ENCODE peak calls at places on chromosome 18, in six cellular contexts. J is stomach, T is IMR-90, L is GM12892, I is tibial nerve, R is K562. F is an unnamed sample.

GRCh38 chr18:79393181-79393598 is 2.5 kb upstream of the NFATC1 start:
- DNase-seq in J (no peak), T (no peak), L (no peak), I (peak; percentile 12), R (no peak), F (peak; percentile 24)

GRCh38 chr18:11398625-11399024 is 210.8 kb upstream of the SLC35G4 start:
- DNase-seq in J (no peak), T (peak; percentile 1), L (no peak), I (no peak), R (no peak), F (no peak)

GRCh38 chr18:23377669-23378469 is 75.2 kb upstream of the RIOK3 start:
- DNase-seq in J (no peak), T (peak; percentile 92), L (no peak), I (no peak), R (no peak), F (peak; percentile 29)

GRCh38 chr18:74522635-74523548 is 11.4 kb upstream of the CNDP1 start:
- DNase-seq in J (peak; percentile 18), T (no peak), L (no peak), I (no peak), R (no peak), F (no peak)

GRCh38 chr18:8538935-8539334 is 70.3 kb upstream of the RAB12 start:
- DNase-seq in J (no peak), T (no peak), L (no peak), I (no peak), R (no peak), F (no peak)

GRCh38 chr18:63564021-63564420 is 21.9 kb downstream of the SERPINB12 start:
- DNase-seq in J (no peak), T (no peak), L (no peak), I (no peak), R (no peak), F (no peak)

GRCh38 chr18:12837747-12838146 is 46.3 kb downstream of the PTPN2 start:
- DNase-seq in J (no peak), T (peak; percentile 47), L (no peak), I (no peak), R (no peak), F (no peak)

GRCh38 chr18:62394001-62394763 is 69.1 kb downstream of the TNFRSF11A start:
- DNase-seq in J (no peak), T (no peak), L (no peak), I (no peak), R (no peak), F (no peak)

GRCh38 chr18:40415224-40415791 is 1539.7 kb upstream of the PIK3C3 start:
- DNase-seq in J (no peak), T (no peak), L (no peak), I (no peak), R (no peak), F (no peak)

GRCh38 chr18:36211612-36212065 is 24.3 kb downstream of the MOCOS start:
- DNase-seq in J (no peak), T (peak; percentile 66), L (no peak), I (no peak), R (no peak), F (peak; percentile 29)

GRCh38 chr18:62979172-62979571 is 263.8 kb downstream of the PHLPP1 start:
- DNase-seq in J (peak; percentile 60), T (peak; percentile 96), L (no peak), I (no peak), R (no peak), F (no peak)

GRCh38 chr18:78935406-78935805 is 44.2 kb upstream of the SALL3 start:
- DNase-seq in J (no peak), T (no peak), L (no peak), I (no peak), R (no peak), F (no peak)

GRCh38 chr18:35047697-35048292 is 6.6 kb downstream of the MAPRE2 start:
- DNase-seq in J (no peak), T (no peak), L (no peak), I (no peak), R (no peak), F (no peak)

GRCh38 chr18:58176915-58177717 is 133.1 kb downstream of the NEDD4L start:
- DNase-seq in J (no peak), T (peak; percentile 95), L (no peak), I (no peak), R (no peak), F (peak; percentile 30)

GRCh38 chr18:50656841-50657470 is 97.1 kb downstream of the MAPK4 start:
- DNase-seq in J (no peak), T (no peak), L (no peak), I (no peak), R (no peak), F (no peak)

GRCh38 chr18:79607361-79607930 is 72.2 kb upstream of the CTDP1 start:
- DNase-seq in J (no peak), T (no peak), L (no peak), I (peak; percentile 10), R (no peak), F (no peak)

DNA sequence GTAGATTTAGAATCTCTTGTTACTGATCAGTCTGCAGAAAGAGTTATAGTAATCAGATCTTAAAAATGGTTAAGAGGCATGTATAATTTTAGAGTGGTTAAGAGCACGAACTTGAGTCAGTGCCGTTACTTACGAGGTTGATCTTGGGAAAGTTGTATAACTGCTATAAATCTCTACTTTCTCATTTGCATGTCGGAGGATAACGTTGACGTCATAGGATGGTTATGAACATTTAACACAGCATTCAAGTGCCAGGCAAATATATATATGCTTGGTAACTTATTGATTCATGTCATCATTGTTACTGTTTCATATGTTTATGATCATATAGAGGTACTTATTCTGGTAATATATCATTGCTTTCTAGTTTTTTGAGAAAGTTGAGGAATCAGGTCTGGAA is 146.2 kb downstream of the ARHGAP28 start:
- DNase-seq in J (no peak), T (no peak), L (no peak), I (no peak), R (no peak), F (no peak)
- TF ChIP-seq POLR2A in J (no peak), T (no peak), L (no peak), I (no peak), R (no peak), F (no peak)

DNA sequence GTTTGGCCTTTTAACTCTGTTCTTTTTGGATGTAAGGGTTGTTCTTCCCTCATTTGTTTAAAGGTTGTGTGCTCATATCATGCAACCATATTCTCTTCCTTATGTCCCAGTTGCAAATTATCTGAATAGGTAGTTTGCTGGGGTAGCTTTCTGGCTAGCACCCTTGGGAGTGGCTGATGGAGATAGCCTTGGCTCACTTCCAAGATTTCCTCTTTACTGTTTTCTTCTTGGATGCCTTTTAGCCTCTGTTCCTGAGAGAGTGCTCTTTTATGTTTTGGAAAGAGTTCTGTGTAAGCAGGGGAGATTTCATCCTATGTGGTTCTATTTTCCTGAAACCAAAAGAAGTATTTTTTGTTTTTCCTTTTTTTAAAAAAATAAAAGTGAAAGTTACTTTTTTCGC is 25.4 kb downstream of the USP14 start:
- DNase-seq in J (no peak), T (no peak), L (no peak), I (no peak), R (peak; percentile 35), F (no peak)
- TF ChIP-seq POLR2A in J (no peak), T (no peak), L (no peak), I (no peak), R (no peak), F (no peak)

GRCh38 chr18:22169889-22170420 is 566 bp downstream of the GATA6 start:
- DNase-seq in J (no peak), T (peak; percentile 53), L (no peak), I (no peak), R (no peak), F (no peak)

GRCh38 chr18:22167471-22168151 is 1.8 kb upstream of the GATA6 start:
- DNase-seq in J (no peak), T (no peak), L (no peak), I (no peak), R (no peak), F (no peak)

GRCh38 chr18:22170421-22171262 is 1.3 kb downstream of the GATA6 start:
- DNase-seq in J (no peak), T (peak; percentile 75), L (no peak), I (no peak), R (no peak), F (peak; percentile 56)

GRCh38 chr18:22168360-22168921 is 948 bp upstream of the GATA6 start:
- DNase-seq in J (peak; percentile 72), T (no peak), L (no peak), I (no peak), R (peak; percentile 56), F (no peak)

DNA sequence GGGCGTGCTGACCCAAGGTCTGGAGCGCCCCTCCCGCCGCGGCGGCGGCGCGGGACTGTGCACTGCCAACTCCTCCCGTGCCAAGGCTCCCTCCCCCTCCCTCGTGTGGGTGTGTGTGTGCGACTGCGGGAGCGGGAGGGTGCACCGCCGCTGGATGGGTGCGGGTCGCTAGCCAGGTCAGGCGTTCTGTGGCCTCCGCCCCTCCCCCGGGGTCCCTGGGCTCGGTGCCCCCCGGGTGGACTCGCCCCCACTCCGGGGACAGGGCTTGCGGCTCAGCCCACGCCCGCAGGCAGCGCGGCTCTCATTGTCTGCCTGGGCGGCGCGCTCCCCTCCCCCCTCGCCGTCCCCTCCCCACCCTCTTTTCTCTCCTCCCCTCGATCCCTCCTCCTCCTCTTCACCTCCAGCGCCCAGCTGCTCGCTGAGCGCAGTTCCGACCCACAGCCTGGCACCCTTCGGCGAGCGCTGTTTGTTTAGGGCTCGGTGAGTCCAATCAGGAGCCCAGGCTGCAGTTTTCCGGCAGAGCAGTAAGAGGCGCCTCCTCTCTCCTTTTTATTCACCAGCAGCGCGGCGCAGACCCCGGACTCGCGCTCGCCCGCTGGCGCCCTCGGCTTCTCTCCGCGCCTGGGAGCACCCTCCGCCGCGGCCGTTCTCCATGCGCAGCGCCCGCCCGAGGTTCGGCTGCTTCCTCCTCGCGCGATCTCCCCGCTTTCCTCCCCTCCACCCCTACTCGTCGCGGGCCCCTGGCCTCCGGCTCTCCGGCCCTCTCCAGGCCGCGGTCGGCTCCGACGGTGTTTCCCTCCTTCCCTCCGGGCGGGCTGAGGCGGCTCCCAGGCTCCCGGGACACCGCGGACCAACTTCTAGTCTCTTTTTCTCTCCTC is at the start of gene GATA6:
- DNase-seq in J (peak; percentile 95), T (peak; percentile 91), L (peak; percentile 48), I (peak; percentile 45), R (peak; percentile 75), F (peak; percentile 85)
- TF ChIP-seq POLR2A in J (no peak), T (peak; percentile 98), L (no peak), I (peak; percentile 21), R (no peak), F (peak; percentile 67)

DNA sequence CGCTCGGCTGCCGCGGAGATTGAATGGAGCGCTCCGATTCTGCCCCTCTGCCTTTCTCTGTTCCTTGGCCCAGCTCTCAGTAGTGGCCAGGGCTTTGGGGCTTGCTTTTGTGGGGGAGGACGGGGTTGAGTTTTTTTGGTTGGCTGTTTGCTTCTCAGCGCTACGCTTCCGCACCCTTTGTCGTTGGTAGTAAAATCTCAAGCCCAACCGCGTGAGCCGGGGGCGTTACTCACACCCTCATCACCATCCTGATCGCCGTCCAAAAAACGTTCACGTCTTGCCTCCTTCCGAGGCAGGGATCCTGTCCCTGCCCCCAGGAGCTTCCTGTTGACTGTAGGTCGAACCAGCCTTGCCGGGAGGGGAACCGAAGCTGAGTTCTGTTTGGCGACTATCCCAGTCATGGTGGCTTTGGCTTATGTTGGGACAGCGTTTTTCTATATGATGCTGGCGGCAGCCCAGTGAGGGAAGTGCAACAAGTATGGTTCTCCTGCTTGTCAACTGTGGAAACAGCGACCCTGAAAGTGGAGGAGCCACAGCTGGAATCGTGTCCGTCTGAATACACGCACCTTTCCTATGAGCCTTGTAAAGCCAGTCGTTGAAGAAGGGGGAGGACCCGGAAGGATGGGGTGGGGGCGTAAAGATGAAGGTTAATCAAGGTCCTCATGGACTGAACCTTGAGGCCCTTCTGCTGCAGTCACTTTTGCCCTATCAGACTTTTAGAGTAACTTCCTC is 797 bp upstream of the YES1 start:
- DNase-seq in J (peak; percentile 66), T (peak; percentile 82), L (no peak), I (peak; percentile 51), R (peak; percentile 77), F (peak; percentile 56)
- TF ChIP-seq POLR2A in J (no peak), T (peak; percentile 83), L (peak; percentile 8), I (peak; percentile 8), R (peak; percentile 98), F (no peak)